ENCODE peak calls at places on chromosomes 7 and 10, in seven cellular contexts. J is psoas muscle, T is body of pancreas, H is foreskin keratinocyte, S is PC-9, X is heart left ventricle, U is H1. F is an unnamed sample.

GRCh38 chr10:17805921-17806577 is 3.1 kb upstream of the MRC1 start:
- DNase-seq in J (no peak), T (peak; percentile 49), H (peak; percentile 9), S (peak; percentile 12), X (no peak), U (no peak), F (no peak)

GRCh38 chr7:120460928-120461327 is 188.0 kb downstream of the KCND2 start:
- DNase-seq in J (no peak), T (no peak), H (no peak), S (no peak), X (no peak), U (no peak), F (no peak)

GRCh38 chr10:27192284-27192683 is 37.1 kb downstream of the MASTL start:
- DNase-seq in J (peak; percentile 29), T (no peak), H (peak; percentile 58), S (peak; percentile 52), X (no peak), U (no peak), F (peak; percentile 54)

GRCh38 chr7:128427289-128427891 is 17.6 kb upstream of the IMPDH1 start:
- DNase-seq in J (no peak), T (peak; percentile 48), H (peak; percentile 29), S (no peak), X (no peak), U (no peak), F (peak; percentile 39)

GRCh38 chr7:158133515-158134271 is 453.9 kb downstream of the PTPRN2 start:
- DNase-seq in J (no peak), T (no peak), H (no peak), S (no peak), X (no peak), U (no peak), F (no peak)

GRCh38 chr10:47104786-47105385 is 193.7 kb downstream of the PTPN20 start:
- DNase-seq in J (no peak), T (peak; percentile 37), H (no peak), S (no peak), X (no peak), U (no peak), F (no peak)

GRCh38 chr10:72616716-72617115 is 9.2 kb downstream of the MICU1 start:
- DNase-seq in J (no peak), T (no peak), H (no peak), S (no peak), X (peak; percentile 42), U (no peak), F (no peak)

GRCh38 chr10:4902571-4903011 is 60.6 kb upstream of the AKR1C1 start:
- DNase-seq in J (no peak), T (peak; percentile 89), H (peak; percentile 27), S (no peak), X (no peak), U (no peak), F (no peak)

GRCh38 chr10:49282879-49283321 is 16.1 kb upstream of the C10orf71 start:
- DNase-seq in J (peak; percentile 28), T (no peak), H (no peak), S (no peak), X (peak; percentile 23), U (no peak), F (no peak)

GRCh38 chr7:24715661-24716479 is 41.4 kb downstream of the GSDME start:
- DNase-seq in J (no peak), T (no peak), H (no peak), S (no peak), X (no peak), U (no peak), F (no peak)

GRCh38 chr7:101094791-101095375 is 9.6 kb downstream of the TRIM56 start:
- DNase-seq in J (peak; percentile 63), T (peak; percentile 38), H (peak; percentile 64), S (peak; percentile 58), X (peak; percentile 43), U (peak; percentile 51), F (no peak)

GRCh38 chr10:24269476-24269875 is 60.5 kb downstream of the KIAA1217 start:
- DNase-seq in J (no peak), T (no peak), H (peak; percentile 17), S (no peak), X (no peak), U (no peak), F (no peak)

GRCh38 chr10:1109795-1110673 is 53.8 kb downstream of the WDR37 start:
- DNase-seq in J (no peak), T (peak; percentile 42), H (peak; percentile 93), S (peak; percentile 53), X (peak; percentile 33), U (peak; percentile 69), F (peak; percentile 91)

GRCh38 chr10:17126327-17126726 is 3.3 kb downstream of the CUBN start:
- DNase-seq in J (no peak), T (no peak), H (no peak), S (no peak), X (no peak), U (no peak), F (no peak)

GRCh38 chr7:82699773-82700186 is 256.2 kb upstream of the CACNA2D1 start:
- DNase-seq in J (no peak), T (peak; percentile 5), H (peak; percentile 95), S (peak; percentile 69), X (no peak), U (no peak), F (peak; percentile 4)

GRCh38 chr7:137539111-137539715 is 195.7 kb upstream of the PTN start:
- DNase-seq in J (no peak), T (no peak), H (peak; percentile 76), S (peak; percentile 7), X (no peak), U (no peak), F (no peak)

GRCh38 chr10:69093933-69094332 is 6.0 kb downstream of the SRGN start:
- DNase-seq in J (no peak), T (no peak), H (peak; percentile 11), S (no peak), X (no peak), U (no peak), F (no peak)

GRCh38 chr10:91220954-91221696 is 662 bp downstream of the PCGF5 start:
- DNase-seq in J (peak; percentile 27), T (peak; percentile 33), H (peak; percentile 16), S (no peak), X (peak; percentile 33), U (no peak), F (peak; percentile 33)

GRCh38 chr7:150357277-150357676 is 11.3 kb upstream of the REPIN1 start:
- DNase-seq in J (no peak), T (no peak), H (no peak), S (no peak), X (no peak), U (no peak), F (no peak)

GRCh38 chr7:157437519-157438061 is 100.8 kb downstream of the DNAJB6 start:
- DNase-seq in J (no peak), T (no peak), H (no peak), S (no peak), X (no peak), U (no peak), F (no peak)

GRCh38 chr10:122650331-122650730 is 49.3 kb downstream of the C10orf120 start:
- DNase-seq in J (no peak), T (no peak), H (no peak), S (no peak), X (no peak), U (no peak), F (no peak)

GRCh38 chr7:46352335-46352954 is 431.4 kb upstream of the IGFBP3 start:
- DNase-seq in J (no peak), T (peak; percentile 46), H (peak; percentile 60), S (peak; percentile 81), X (peak; percentile 20), U (peak; percentile 15), F (peak; percentile 64)

GRCh38 chr7:123190109-123190831 is 9.5 kb downstream of the SLC13A1 start:
- DNase-seq in J (no peak), T (no peak), H (no peak), S (no peak), X (no peak), U (no peak), F (no peak)

GRCh38 chr7:101856488-101857357 is 39.3 kb downstream of the CUX1 start:
- DNase-seq in J (peak; percentile 87), T (peak; percentile 90), H (peak; percentile 7), S (peak; percentile 98), X (peak; percentile 89), U (no peak), F (peak; percentile 97)

GRCh38 chr10:12812541-12812940 is 189.0 kb downstream of the CCDC3 start:
- DNase-seq in J (no peak), T (no peak), H (no peak), S (no peak), X (no peak), U (no peak), F (no peak)

GRCh38 chr10:84310470-84310869 is 17.9 kb upstream of the CCSER2 start:
- DNase-seq in J (no peak), T (no peak), H (peak; percentile 45), S (peak; percentile 18), X (no peak), U (no peak), F (no peak)

GRCh38 chr7:151630349-151630748 is 110.7 kb upstream of the RHEB start:
- DNase-seq in J (no peak), T (no peak), H (no peak), S (no peak), X (no peak), U (no peak), F (no peak)

DNA sequence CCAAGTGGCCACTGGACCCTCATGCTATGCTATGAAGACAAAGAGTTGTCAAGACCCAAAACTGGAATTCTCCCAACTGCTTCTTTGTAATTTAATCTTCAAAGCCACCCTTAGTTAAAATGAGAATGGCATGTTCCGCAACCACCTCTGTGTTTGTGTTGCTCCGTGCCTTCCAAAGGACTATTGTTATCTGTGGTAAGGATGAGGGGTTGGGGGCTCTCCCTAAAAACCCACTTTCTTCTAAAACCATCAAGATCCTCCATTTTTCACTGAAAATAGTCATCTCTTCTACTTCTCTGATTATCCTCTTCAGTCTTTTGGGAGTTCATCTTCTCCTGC is 222.1 kb upstream of the AOAH start:
- DNase-seq in J (no peak), T (no peak), H (no peak), S (no peak), X (no peak), U (no peak), F (no peak)
- H3K27ac ChIP-seq in J (no peak overlapping the region), T (peak overlapping the region; percentile 78), H (no peak overlapping the region), S (no peak overlapping the region), X (no peak overlapping the region), U (no peak overlapping the region), F (no peak overlapping the region)

GRCh38 chr10:114042895-114043531 is 653 bp upstream of the ADRB1 start:
- DNase-seq in J (peak; percentile 29), T (peak; percentile 41), H (peak; percentile 55), S (peak; percentile 26), X (peak; percentile 42), U (no peak), F (peak; percentile 42)
- TF ChIP-seq CTCF in J (no peak), T (no peak), H (no peak), S (no peak), X (no peak), U (no peak), F (no peak)

GRCh38 chr7:28389504-28390385 is 22.6 kb upstream of the CREB5 start:
- DNase-seq in J (no peak), T (peak; percentile 33), H (peak; percentile 59), S (no peak), X (no peak), U (no peak), F (no peak)
- H3K27ac ChIP-seq in J (no peak overlapping the region), T (peak overlapping the region; percentile 40), H (no peak overlapping the region), S (no peak overlapping the region), X (no peak overlapping the region), U (no peak overlapping the region), F (no peak overlapping the region)

DNA sequence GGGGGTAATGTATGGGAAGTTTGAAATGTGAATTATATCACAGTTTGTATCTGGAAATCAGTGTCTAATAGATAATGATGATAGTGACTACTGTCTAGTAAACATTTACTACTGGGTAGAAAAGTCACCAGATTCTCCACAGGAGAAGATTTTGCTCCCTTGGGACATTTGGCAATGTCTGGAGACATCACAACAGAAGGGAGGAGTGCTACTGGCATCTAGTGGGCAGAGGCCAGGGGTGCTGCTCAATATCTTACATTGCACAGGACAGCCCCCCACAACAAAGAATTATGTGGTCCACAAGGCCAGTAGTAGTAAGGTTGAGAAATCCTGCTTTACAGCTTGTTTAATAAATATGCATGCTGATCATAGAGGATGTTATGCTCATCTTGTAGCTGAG is 92.3 kb upstream of the PRPS1L1 start:
- DNase-seq in J (no peak), T (no peak), H (no peak), S (no peak), X (no peak), U (no peak), F (no peak)
- TF ChIP-seq CTCF in J (no peak), T (no peak), H (peak; percentile 54), S (peak; percentile 39), X (no peak), U (peak; percentile 64), F (no peak)